ENCODE peak calls at places on chromosomes 12 and 14, in five cellular contexts. One of them, this sample, is unnamed.

GRCh38 chr12:43692064-43692463 is 66.5 kb downstream of the PUS7L start:
- DNase-seq in GM20000: no peak
- DNase-seq in epithelial cell of esophagus: peak; percentile 45
- DNase-seq in stomach: no peak
- DNase-seq in breast epithelium: no peak
- DNase-seq in this sample: peak; percentile 52

GRCh38 chr12:1688086-1688710 is 2.7 kb upstream of the ADIPOR2 start:
- DNase-seq in GM20000: no peak
- DNase-seq in epithelial cell of esophagus: peak; percentile 46
- DNase-seq in stomach: no peak
- DNase-seq in breast epithelium: no peak
- DNase-seq in this sample: peak; percentile 23

GRCh38 chr12:3065300-3065699 is 11.9 kb upstream of the TSPAN9 start:
- DNase-seq in GM20000: no peak
- DNase-seq in epithelial cell of esophagus: no peak
- DNase-seq in stomach: no peak
- DNase-seq in breast epithelium: no peak
- DNase-seq in this sample: peak; percentile 31

GRCh38 chr12:131897276-131897675 is 2.9 kb downstream of the ULK1 start:
- DNase-seq in GM20000: no peak
- DNase-seq in epithelial cell of esophagus: no peak
- DNase-seq in stomach: no peak
- DNase-seq in breast epithelium: no peak
- DNase-seq in this sample: no peak

GRCh38 chr12:19205120-19205519 is 75.6 kb downstream of the PLEKHA5 start:
- DNase-seq in GM20000: no peak
- DNase-seq in epithelial cell of esophagus: no peak
- DNase-seq in stomach: no peak
- DNase-seq in breast epithelium: no peak
- DNase-seq in this sample: no peak

GRCh38 chr14:70096866-70097265 is 91.9 kb downstream of the SLC8A3 start:
- DNase-seq in GM20000: no peak
- DNase-seq in epithelial cell of esophagus: peak; percentile 36
- DNase-seq in stomach: no peak
- DNase-seq in breast epithelium: no peak
- DNase-seq in this sample: peak; percentile 22

GRCh38 chr12:110109037-110109836 is 14.9 kb upstream of the IFT81 start:
- DNase-seq in GM20000: no peak
- DNase-seq in epithelial cell of esophagus: peak; percentile 89
- DNase-seq in stomach: peak; percentile 77
- DNase-seq in breast epithelium: peak; percentile 66
- DNase-seq in this sample: peak; percentile 94

GRCh38 chr14:33899723-33900341 is 51.0 kb downstream of the EGLN3 start:
- DNase-seq in GM20000: no peak
- DNase-seq in epithelial cell of esophagus: no peak
- DNase-seq in stomach: no peak
- DNase-seq in breast epithelium: no peak
- DNase-seq in this sample: no peak

GRCh38 chr12:26203167-26203566 is 7.8 kb downstream of the SSPN start:
- DNase-seq in GM20000: no peak
- DNase-seq in epithelial cell of esophagus: no peak
- DNase-seq in stomach: no peak
- DNase-seq in breast epithelium: no peak
- DNase-seq in this sample: no peak

GRCh38 chr12:75868501-75868900 is 163.1 kb downstream of the PHLDA1 start:
- DNase-seq in GM20000: no peak
- DNase-seq in epithelial cell of esophagus: no peak
- DNase-seq in stomach: no peak
- DNase-seq in breast epithelium: no peak
- DNase-seq in this sample: no peak

GRCh38 chr12:100987552-100988277 is 193.1 kb downstream of the ANO4 start:
- DNase-seq in GM20000: peak; percentile 61
- DNase-seq in epithelial cell of esophagus: peak; percentile 64
- DNase-seq in stomach: no peak
- DNase-seq in breast epithelium: no peak
- DNase-seq in this sample: peak; percentile 39

GRCh38 chr12:9372202-9372601 is 164.0 kb upstream of the PZP start:
- DNase-seq in GM20000: no peak
- DNase-seq in epithelial cell of esophagus: peak; percentile 55
- DNase-seq in stomach: no peak
- DNase-seq in breast epithelium: no peak
- DNase-seq in this sample: peak; percentile 44

GRCh38 chr12:108839011-108839889 is 18.1 kb downstream of the SSH1 start:
- DNase-seq in GM20000: no peak
- DNase-seq in epithelial cell of esophagus: no peak
- DNase-seq in stomach: no peak
- DNase-seq in breast epithelium: peak; percentile 60
- DNase-seq in this sample: no peak

GRCh38 chr14:73248294-73248868 is 11.1 kb downstream of the PAPLN start:
- DNase-seq in GM20000: no peak
- DNase-seq in epithelial cell of esophagus: peak; percentile 64
- DNase-seq in stomach: no peak
- DNase-seq in breast epithelium: no peak
- DNase-seq in this sample: peak; percentile 82

GRCh38 chr14:90864741-90865140 is 48.5 kb upstream of the TTC7B start:
- DNase-seq in GM20000: no peak
- DNase-seq in epithelial cell of esophagus: no peak
- DNase-seq in stomach: no peak
- DNase-seq in breast epithelium: no peak
- DNase-seq in this sample: no peak

GRCh38 chr12:21248679-21249078 is 86.0 kb downstream of the SLCO1A2 start:
- DNase-seq in GM20000: no peak
- DNase-seq in epithelial cell of esophagus: peak; percentile 15
- DNase-seq in stomach: no peak
- DNase-seq in breast epithelium: no peak
- DNase-seq in this sample: peak; percentile 35

GRCh38 chr14:20455355-20456300 is 602 bp downstream of the APEX1 start:
- DNase-seq in GM20000: peak; percentile 63
- DNase-seq in epithelial cell of esophagus: peak; percentile 91
- DNase-seq in stomach: peak; percentile 27
- DNase-seq in breast epithelium: peak; percentile 55
- DNase-seq in this sample: peak; percentile 77

GRCh38 chr12:64171715-64172114 is 50.4 kb downstream of the KICS2 start:
- DNase-seq in GM20000: no peak
- DNase-seq in epithelial cell of esophagus: peak; percentile 72
- DNase-seq in stomach: no peak
- DNase-seq in breast epithelium: no peak
- DNase-seq in this sample: peak; percentile 96

GRCh38 chr14:74670726-74671125 is 42.2 kb downstream of the AREL1 start:
- DNase-seq in GM20000: no peak
- DNase-seq in epithelial cell of esophagus: no peak
- DNase-seq in stomach: no peak
- DNase-seq in breast epithelium: no peak
- DNase-seq in this sample: no peak

GRCh38 chr12:6367065-6367968 is 8.0 kb downstream of the SCNN1A start:
- DNase-seq in GM20000: peak; percentile 85
- DNase-seq in epithelial cell of esophagus: no peak
- DNase-seq in stomach: no peak
- DNase-seq in breast epithelium: no peak
- DNase-seq in this sample: no peak

GRCh38 chr12:90085491-90086274 is 377.0 kb upstream of the ATP2B1 start:
- DNase-seq in GM20000: no peak
- DNase-seq in epithelial cell of esophagus: peak; percentile 24
- DNase-seq in stomach: no peak
- DNase-seq in breast epithelium: no peak
- DNase-seq in this sample: peak; percentile 28

GRCh38 chr12:7797698-7798398 is 8.6 kb downstream of the NANOG start:
- DNase-seq in GM20000: no peak
- DNase-seq in epithelial cell of esophagus: peak; percentile 20
- DNase-seq in stomach: peak; percentile 30
- DNase-seq in breast epithelium: no peak
- DNase-seq in this sample: peak; percentile 15

GRCh38 chr12:122471324-122472226 is 29.2 kb downstream of the ZCCHC8 start:
- DNase-seq in GM20000: peak; percentile 42
- DNase-seq in epithelial cell of esophagus: peak; percentile 80
- DNase-seq in stomach: peak; percentile 22
- DNase-seq in breast epithelium: no peak
- DNase-seq in this sample: peak; percentile 77

GRCh38 chr14:23174266-23174665 is 9.2 kb downstream of the SLC7A8 start:
- DNase-seq in GM20000: no peak
- DNase-seq in epithelial cell of esophagus: peak; percentile 81
- DNase-seq in stomach: no peak
- DNase-seq in breast epithelium: no peak
- DNase-seq in this sample: peak; percentile 79

GRCh38 chr12:31835276-31835882 is 106.6 kb upstream of the AMN1 start:
- DNase-seq in GM20000: no peak
- DNase-seq in epithelial cell of esophagus: no peak
- DNase-seq in stomach: no peak
- DNase-seq in breast epithelium: no peak
- DNase-seq in this sample: no peak

GRCh38 chr14:91381801-91382670 is 35.6 kb downstream of the CCDC88C start:
- DNase-seq in GM20000: no peak
- DNase-seq in epithelial cell of esophagus: no peak
- DNase-seq in stomach: no peak
- DNase-seq in breast epithelium: no peak
- DNase-seq in this sample: no peak

GRCh38 chr12:3332190-3332589 is 158.8 kb upstream of the PRMT8 start:
- DNase-seq in GM20000: no peak
- DNase-seq in epithelial cell of esophagus: peak; percentile 63
- DNase-seq in stomach: no peak
- DNase-seq in breast epithelium: no peak
- DNase-seq in this sample: peak; percentile 48

GRCh38 chr14:78673845-78674244 is 503.7 kb downstream of the NRXN3 start:
- DNase-seq in GM20000: no peak
- DNase-seq in epithelial cell of esophagus: no peak
- DNase-seq in stomach: no peak
- DNase-seq in breast epithelium: no peak
- DNase-seq in this sample: no peak

DNA sequence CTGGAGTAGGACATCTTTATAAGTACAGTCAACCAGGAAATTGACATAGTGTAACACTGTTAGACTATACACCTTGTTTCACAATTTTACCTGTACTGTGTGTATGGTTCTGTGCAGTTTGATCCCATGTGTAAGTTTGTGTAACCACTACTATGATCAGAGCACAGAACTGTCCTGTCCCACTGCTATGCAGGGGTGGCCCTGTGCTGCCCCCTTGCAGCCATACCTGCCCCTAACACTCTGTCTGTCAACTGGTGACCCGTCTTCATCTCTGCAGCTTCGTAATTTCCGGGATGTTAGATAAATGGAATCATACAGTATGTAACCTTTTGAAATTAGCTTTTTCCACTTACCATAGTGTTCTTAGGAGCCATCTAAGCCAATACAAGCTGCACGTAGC is 58.7 kb upstream of the RD3L start:
- DNase-seq in GM20000: no peak
- DNase-seq in epithelial cell of esophagus: no peak
- DNase-seq in stomach: no peak
- DNase-seq in breast epithelium: no peak
- DNase-seq in this sample: no peak
- TF ChIP-seq CTCF in GM20000: no peak
- TF ChIP-seq CTCF in epithelial cell of esophagus: no peak
- TF ChIP-seq CTCF in stomach: no peak
- TF ChIP-seq CTCF in breast epithelium: no peak
- TF ChIP-seq CTCF in this sample: peak; percentile 13

GRCh38 chr12:53047221-53048032 is 2.4 kb upstream of the TNS2 start:
- DNase-seq in GM20000: peak; percentile 95
- DNase-seq in epithelial cell of esophagus: peak; percentile 51
- DNase-seq in stomach: peak; percentile 83
- DNase-seq in breast epithelium: peak; percentile 76
- DNase-seq in this sample: no peak
- TF ChIP-seq CTCF in GM20000: peak; percentile 81
- TF ChIP-seq CTCF in epithelial cell of esophagus: no peak
- TF ChIP-seq CTCF in stomach: no peak
- TF ChIP-seq CTCF in breast epithelium: no peak
- TF ChIP-seq CTCF in this sample: peak; percentile 8

DNA sequence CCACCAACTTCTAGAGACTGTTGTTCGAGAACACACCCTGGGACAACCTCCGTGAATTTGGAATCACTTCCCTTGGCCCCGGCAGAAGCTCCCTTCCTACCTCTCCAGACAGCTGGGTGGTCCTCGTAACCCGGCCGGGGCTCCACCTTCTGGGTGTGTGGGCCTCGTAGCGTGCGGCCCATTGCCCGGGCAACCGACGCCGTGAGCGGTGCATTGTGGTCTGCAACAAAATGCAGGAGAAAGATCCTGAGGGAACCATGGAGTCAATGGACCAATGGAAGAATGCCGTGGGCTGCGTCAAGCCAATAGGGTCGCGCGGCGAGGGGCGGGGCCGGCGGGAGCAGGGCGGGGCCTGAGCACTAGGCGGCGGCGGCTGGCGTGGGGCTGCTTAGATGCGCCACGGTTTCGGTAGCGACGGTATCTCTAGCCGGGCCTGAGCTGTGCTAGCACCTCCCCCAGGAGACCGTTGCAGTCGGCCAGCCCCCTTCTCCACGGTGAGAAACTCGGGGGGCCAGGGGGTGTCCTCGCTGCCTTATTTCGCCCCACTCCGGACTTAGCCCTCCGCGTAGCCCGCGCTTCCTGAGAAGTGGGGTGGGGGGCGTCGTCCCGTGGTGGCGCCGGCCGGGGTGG is at the start of gene DYNLL1:
- DNase-seq in GM20000: peak; percentile 97
- DNase-seq in epithelial cell of esophagus: peak; percentile 97
- DNase-seq in stomach: peak; percentile 98
- DNase-seq in breast epithelium: peak; percentile 96
- DNase-seq in this sample: peak; percentile 88
- TF ChIP-seq CTCF in GM20000: no peak
- TF ChIP-seq CTCF in epithelial cell of esophagus: no peak
- TF ChIP-seq CTCF in stomach: no peak
- TF ChIP-seq CTCF in breast epithelium: peak; percentile 25
- TF ChIP-seq CTCF in this sample: no peak

DNA sequence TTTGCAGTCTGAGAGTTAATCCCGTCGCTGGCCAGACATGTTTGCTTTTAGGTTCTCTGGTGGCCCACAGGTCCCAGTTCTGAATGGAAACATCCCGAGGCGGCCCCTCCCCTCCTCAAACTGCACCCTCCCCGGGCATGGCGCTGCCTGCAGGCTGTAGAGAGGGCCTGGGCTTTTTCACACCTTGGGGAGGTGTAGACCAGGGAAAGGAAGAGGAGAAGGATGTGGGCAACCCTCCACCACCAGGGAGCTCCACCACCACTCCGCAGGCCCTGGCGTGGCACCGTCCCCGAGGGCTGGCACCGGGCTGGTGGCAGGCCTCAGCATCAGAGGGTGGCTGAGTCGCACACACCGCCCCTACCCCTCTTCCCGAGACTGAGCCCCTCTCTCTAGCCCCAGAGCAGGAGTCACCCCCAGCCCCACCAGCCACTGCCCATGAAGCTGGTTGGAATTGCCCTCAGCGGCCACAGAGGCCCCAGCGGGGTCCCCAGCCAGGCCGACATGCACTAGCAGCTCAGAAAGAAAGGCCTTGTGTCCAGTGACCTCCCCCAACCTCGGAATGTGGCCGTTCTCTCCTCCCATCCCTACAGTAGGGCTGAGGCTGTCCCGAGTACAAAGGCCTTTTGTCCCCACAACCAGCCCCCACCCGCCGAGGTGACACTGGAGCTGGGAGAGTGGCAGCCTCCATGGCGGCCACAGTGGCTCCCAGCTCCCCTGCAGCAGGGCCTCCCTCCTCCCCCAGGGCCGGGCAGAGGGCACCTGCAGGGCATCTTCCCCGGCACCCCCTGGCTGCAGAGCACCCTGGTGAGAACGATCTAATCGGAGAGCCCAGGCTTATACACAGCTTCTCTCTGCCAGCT is 23.5 kb upstream of the INF2 start:
- DNase-seq in GM20000: no peak
- DNase-seq in epithelial cell of esophagus: peak; percentile 36
- DNase-seq in stomach: peak; percentile 80
- DNase-seq in breast epithelium: no peak
- DNase-seq in this sample: peak; percentile 25
- TF ChIP-seq CTCF in GM20000: no peak
- TF ChIP-seq CTCF in epithelial cell of esophagus: peak; percentile 49
- TF ChIP-seq CTCF in stomach: peak; percentile 22
- TF ChIP-seq CTCF in breast epithelium: peak; percentile 15
- TF ChIP-seq CTCF in this sample: peak; percentile 74

GRCh38 chr12:56839489-56840442 is 76.6 kb downstream of the HSD17B6 start:
- DNase-seq in GM20000: peak; percentile 48
- DNase-seq in epithelial cell of esophagus: peak; percentile 69
- DNase-seq in stomach: peak; percentile 29
- DNase-seq in breast epithelium: no peak
- DNase-seq in this sample: peak; percentile 48
- TF ChIP-seq CTCF in GM20000: peak; percentile 57
- TF ChIP-seq CTCF in epithelial cell of esophagus: peak; percentile 65
- TF ChIP-seq CTCF in stomach: no peak
- TF ChIP-seq CTCF in breast epithelium: no peak
- TF ChIP-seq CTCF in this sample: peak; percentile 73